ENCODE peak calls at places on chromosomes 1 and 21, in ten cellular contexts. One of them, this sample, is unnamed.

GRCh38 chr1:156499703-156500577 is 635 bp downstream of the MEF2D start:
- DNase-seq in upper lobe of right lung: peak
- DNase-seq in ACHN: peak
- DNase-seq in mucosa of descending colon: peak
- DNase-seq in lung: peak
- DNase-seq in right cardiac atrium: peak
- DNase-seq in RWPE1: no peak
- DNase-seq in stromal cell of bone marrow: no peak
- DNase-seq in HEK293T: peak
- DNase-seq in stimulated activated CD4-positive, alpha-beta T cell treated with anti-CD3 and anti-CD28 coated beads, Interleukin-1b, Interleukin-23, amount 100 ng/mL, for 4 hours: no peak
- DNase-seq in this sample: peak

GRCh38 chr1:11898831-11899467 is 27.3 kb downstream of the KIAA2013 start:
- DNase-seq in upper lobe of right lung: no peak
- DNase-seq in ACHN: peak
- DNase-seq in mucosa of descending colon: no peak
- DNase-seq in lung: no peak
- DNase-seq in right cardiac atrium: no peak
- DNase-seq in RWPE1: peak
- DNase-seq in stromal cell of bone marrow: no peak
- DNase-seq in HEK293T: no peak
- DNase-seq in stimulated activated CD4-positive, alpha-beta T cell treated with anti-CD3 and anti-CD28 coated beads, Interleukin-1b, Interleukin-23, amount 100 ng/mL, for 4 hours: no peak
- DNase-seq in this sample: peak

GRCh38 chr1:31647106-31647505 is 2.4 kb upstream of the PEF1 start:
- DNase-seq in upper lobe of right lung: no peak
- DNase-seq in ACHN: no peak
- DNase-seq in mucosa of descending colon: no peak
- DNase-seq in lung: no peak
- DNase-seq in right cardiac atrium: peak
- DNase-seq in RWPE1: no peak
- DNase-seq in stromal cell of bone marrow: no peak
- DNase-seq in HEK293T: no peak
- DNase-seq in stimulated activated CD4-positive, alpha-beta T cell treated with anti-CD3 and anti-CD28 coated beads, Interleukin-1b, Interleukin-23, amount 100 ng/mL, for 4 hours: no peak
- DNase-seq in this sample: no peak

GRCh38 chr1:92951141-92951582 is 10.1 kb downstream of the DIPK1A start:
- DNase-seq in upper lobe of right lung: no peak
- DNase-seq in ACHN: peak
- DNase-seq in mucosa of descending colon: no peak
- DNase-seq in lung: no peak
- DNase-seq in right cardiac atrium: no peak
- DNase-seq in RWPE1: no peak
- DNase-seq in stromal cell of bone marrow: peak
- DNase-seq in HEK293T: no peak
- DNase-seq in stimulated activated CD4-positive, alpha-beta T cell treated with anti-CD3 and anti-CD28 coated beads, Interleukin-1b, Interleukin-23, amount 100 ng/mL, for 4 hours: no peak
- DNase-seq in this sample: no peak

GRCh38 chr21:45405819-45406762 is 1.1 kb downstream of the COL18A1 start:
- DNase-seq in upper lobe of right lung: no peak
- DNase-seq in ACHN: peak
- DNase-seq in mucosa of descending colon: peak
- DNase-seq in lung: no peak
- DNase-seq in right cardiac atrium: peak
- DNase-seq in RWPE1: peak
- DNase-seq in stromal cell of bone marrow: no peak
- DNase-seq in HEK293T: peak
- DNase-seq in stimulated activated CD4-positive, alpha-beta T cell treated with anti-CD3 and anti-CD28 coated beads, Interleukin-1b, Interleukin-23, amount 100 ng/mL, for 4 hours: no peak
- DNase-seq in this sample: no peak

GRCh38 chr21:39125752-39126485 is 57.3 kb downstream of the PSMG1 start:
- DNase-seq in upper lobe of right lung: no peak
- DNase-seq in ACHN: peak
- DNase-seq in mucosa of descending colon: peak
- DNase-seq in lung: peak
- DNase-seq in right cardiac atrium: no peak
- DNase-seq in RWPE1: peak
- DNase-seq in stromal cell of bone marrow: peak
- DNase-seq in HEK293T: peak
- DNase-seq in stimulated activated CD4-positive, alpha-beta T cell treated with anti-CD3 and anti-CD28 coated beads, Interleukin-1b, Interleukin-23, amount 100 ng/mL, for 4 hours: no peak
- DNase-seq in this sample: peak

GRCh38 chr1:206905295-206906164 is 8.3 kb downstream of the IL24 start:
- DNase-seq in upper lobe of right lung: no peak
- DNase-seq in ACHN: peak
- DNase-seq in mucosa of descending colon: no peak
- DNase-seq in lung: no peak
- DNase-seq in right cardiac atrium: no peak
- DNase-seq in RWPE1: peak
- DNase-seq in stromal cell of bone marrow: peak
- DNase-seq in HEK293T: no peak
- DNase-seq in stimulated activated CD4-positive, alpha-beta T cell treated with anti-CD3 and anti-CD28 coated beads, Interleukin-1b, Interleukin-23, amount 100 ng/mL, for 4 hours: peak
- DNase-seq in this sample: no peak

GRCh38 chr1:5329068-5329739 is 663.0 kb downstream of the NPHP4 start:
- DNase-seq in upper lobe of right lung: no peak
- DNase-seq in ACHN: no peak
- DNase-seq in mucosa of descending colon: no peak
- DNase-seq in lung: no peak
- DNase-seq in right cardiac atrium: no peak
- DNase-seq in RWPE1: no peak
- DNase-seq in stromal cell of bone marrow: no peak
- DNase-seq in HEK293T: no peak
- DNase-seq in stimulated activated CD4-positive, alpha-beta T cell treated with anti-CD3 and anti-CD28 coated beads, Interleukin-1b, Interleukin-23, amount 100 ng/mL, for 4 hours: no peak
- DNase-seq in this sample: no peak

GRCh38 chr21:30340714-30341573 is 3.5 kb upstream of the KRTAP27-1 start:
- DNase-seq in upper lobe of right lung: no peak
- DNase-seq in ACHN: peak
- DNase-seq in mucosa of descending colon: no peak
- DNase-seq in lung: no peak
- DNase-seq in right cardiac atrium: peak
- DNase-seq in RWPE1: peak
- DNase-seq in stromal cell of bone marrow: no peak
- DNase-seq in HEK293T: peak
- DNase-seq in stimulated activated CD4-positive, alpha-beta T cell treated with anti-CD3 and anti-CD28 coated beads, Interleukin-1b, Interleukin-23, amount 100 ng/mL, for 4 hours: peak
- DNase-seq in this sample: peak

GRCh38 chr21:25960423-25960822 is 210.1 kb downstream of the APP start:
- DNase-seq in upper lobe of right lung: no peak
- DNase-seq in ACHN: no peak
- DNase-seq in mucosa of descending colon: no peak
- DNase-seq in lung: no peak
- DNase-seq in right cardiac atrium: no peak
- DNase-seq in RWPE1: no peak
- DNase-seq in stromal cell of bone marrow: no peak
- DNase-seq in HEK293T: no peak
- DNase-seq in stimulated activated CD4-positive, alpha-beta T cell treated with anti-CD3 and anti-CD28 coated beads, Interleukin-1b, Interleukin-23, amount 100 ng/mL, for 4 hours: no peak
- DNase-seq in this sample: no peak

GRCh38 chr1:17757426-17757825 is 2.3 kb downstream of the ACTL8 start:
- DNase-seq in upper lobe of right lung: no peak
- DNase-seq in ACHN: no peak
- DNase-seq in mucosa of descending colon: no peak
- DNase-seq in lung: no peak
- DNase-seq in right cardiac atrium: no peak
- DNase-seq in RWPE1: no peak
- DNase-seq in stromal cell of bone marrow: no peak
- DNase-seq in HEK293T: no peak
- DNase-seq in stimulated activated CD4-positive, alpha-beta T cell treated with anti-CD3 and anti-CD28 coated beads, Interleukin-1b, Interleukin-23, amount 100 ng/mL, for 4 hours: no peak
- DNase-seq in this sample: no peak

GRCh38 chr1:169795687-169796086 is 980 bp upstream of the METTL18 start:
- DNase-seq in upper lobe of right lung: no peak
- DNase-seq in ACHN: peak
- DNase-seq in mucosa of descending colon: no peak
- DNase-seq in lung: no peak
- DNase-seq in right cardiac atrium: no peak
- DNase-seq in RWPE1: peak
- DNase-seq in stromal cell of bone marrow: no peak
- DNase-seq in HEK293T: no peak
- DNase-seq in stimulated activated CD4-positive, alpha-beta T cell treated with anti-CD3 and anti-CD28 coated beads, Interleukin-1b, Interleukin-23, amount 100 ng/mL, for 4 hours: no peak
- DNase-seq in this sample: no peak

GRCh38 chr1:7401814-7402547 is 369.1 kb upstream of the VAMP3 start:
- DNase-seq in upper lobe of right lung: no peak
- DNase-seq in ACHN: peak
- DNase-seq in mucosa of descending colon: no peak
- DNase-seq in lung: peak
- DNase-seq in right cardiac atrium: no peak
- DNase-seq in RWPE1: peak
- DNase-seq in stromal cell of bone marrow: peak
- DNase-seq in HEK293T: peak
- DNase-seq in stimulated activated CD4-positive, alpha-beta T cell treated with anti-CD3 and anti-CD28 coated beads, Interleukin-1b, Interleukin-23, amount 100 ng/mL, for 4 hours: no peak
- DNase-seq in this sample: peak

GRCh38 chr1:3470650-3471355 is 16.3 kb downstream of the ARHGEF16 start:
- DNase-seq in upper lobe of right lung: peak
- DNase-seq in ACHN: no peak
- DNase-seq in mucosa of descending colon: peak
- DNase-seq in lung: no peak
- DNase-seq in right cardiac atrium: no peak
- DNase-seq in RWPE1: no peak
- DNase-seq in stromal cell of bone marrow: no peak
- DNase-seq in HEK293T: no peak
- DNase-seq in stimulated activated CD4-positive, alpha-beta T cell treated with anti-CD3 and anti-CD28 coated beads, Interleukin-1b, Interleukin-23, amount 100 ng/mL, for 4 hours: no peak
- DNase-seq in this sample: no peak

GRCh38 chr1:108877858-108878257 is 1.1 kb downstream of the GPSM2 start:
- DNase-seq in upper lobe of right lung: no peak
- DNase-seq in ACHN: peak
- DNase-seq in mucosa of descending colon: no peak
- DNase-seq in lung: no peak
- DNase-seq in right cardiac atrium: no peak
- DNase-seq in RWPE1: no peak
- DNase-seq in stromal cell of bone marrow: no peak
- DNase-seq in HEK293T: no peak
- DNase-seq in stimulated activated CD4-positive, alpha-beta T cell treated with anti-CD3 and anti-CD28 coated beads, Interleukin-1b, Interleukin-23, amount 100 ng/mL, for 4 hours: no peak
- DNase-seq in this sample: no peak

GRCh38 chr1:26161408-26162219 is 2.7 kb downstream of the FAM110D start:
- DNase-seq in upper lobe of right lung: peak
- DNase-seq in ACHN: peak
- DNase-seq in mucosa of descending colon: peak
- DNase-seq in lung: peak
- DNase-seq in right cardiac atrium: peak
- DNase-seq in RWPE1: peak
- DNase-seq in stromal cell of bone marrow: no peak
- DNase-seq in HEK293T: peak
- DNase-seq in stimulated activated CD4-positive, alpha-beta T cell treated with anti-CD3 and anti-CD28 coated beads, Interleukin-1b, Interleukin-23, amount 100 ng/mL, for 4 hours: no peak
- DNase-seq in this sample: peak

GRCh38 chr1:31216016-31216415 is 23.7 kb downstream of the NKAIN1 start:
- DNase-seq in upper lobe of right lung: no peak
- DNase-seq in ACHN: no peak
- DNase-seq in mucosa of descending colon: peak
- DNase-seq in lung: peak
- DNase-seq in right cardiac atrium: peak
- DNase-seq in RWPE1: no peak
- DNase-seq in stromal cell of bone marrow: no peak
- DNase-seq in HEK293T: no peak
- DNase-seq in stimulated activated CD4-positive, alpha-beta T cell treated with anti-CD3 and anti-CD28 coated beads, Interleukin-1b, Interleukin-23, amount 100 ng/mL, for 4 hours: no peak
- DNase-seq in this sample: no peak

GRCh38 chr21:40165212-40165611 is 298.0 kb downstream of the PCP4 start:
- DNase-seq in upper lobe of right lung: no peak
- DNase-seq in ACHN: no peak
- DNase-seq in mucosa of descending colon: no peak
- DNase-seq in lung: no peak
- DNase-seq in right cardiac atrium: no peak
- DNase-seq in RWPE1: no peak
- DNase-seq in stromal cell of bone marrow: no peak
- DNase-seq in HEK293T: no peak
- DNase-seq in stimulated activated CD4-positive, alpha-beta T cell treated with anti-CD3 and anti-CD28 coated beads, Interleukin-1b, Interleukin-23, amount 100 ng/mL, for 4 hours: no peak
- DNase-seq in this sample: no peak

GRCh38 chr1:68916227-68916853 is 419.5 kb upstream of the DEPDC1 start:
- DNase-seq in upper lobe of right lung: no peak
- DNase-seq in ACHN: peak
- DNase-seq in mucosa of descending colon: no peak
- DNase-seq in lung: no peak
- DNase-seq in right cardiac atrium: no peak
- DNase-seq in RWPE1: peak
- DNase-seq in stromal cell of bone marrow: peak
- DNase-seq in HEK293T: no peak
- DNase-seq in stimulated activated CD4-positive, alpha-beta T cell treated with anti-CD3 and anti-CD28 coated beads, Interleukin-1b, Interleukin-23, amount 100 ng/mL, for 4 hours: no peak
- DNase-seq in this sample: no peak

This sample was measured in progenitor cell of endocrine pancreas.